ENCODE peak calls at places on chromosomes 1 and 21, in nine cellular contexts. One of them, this sample, is unnamed.

GRCh38 chr1:217136895-217137205 is 413.6 kb upstream of the ESRRG start:
- DNase-seq in ascending aorta: no peak
- DNase-seq in AG04450: no peak
- DNase-seq in cardiac fibroblast: no peak
- DNase-seq in neural crest cell: no peak
- DNase-seq in tibial artery: no peak
- DNase-seq in CD4-positive, alpha-beta T cell: no peak
- DNase-seq in heart right ventricle: no peak
- DNase-seq in endothelial cell: peak
- DNase-seq in this sample: no peak

GRCh38 chr21:41957991-41958766 is 4.4 kb upstream of the C2CD2 start:
- DNase-seq in AG04450: peak
- DNase-seq in heart right ventricle: peak
- DNase-seq in ascending aorta: no peak
- DNase-seq in neural crest cell: no peak
- DNase-seq in tibial artery: peak
- DNase-seq in cardiac fibroblast: peak
- DNase-seq in endothelial cell: no peak
- DNase-seq in CD4-positive, alpha-beta T cell: no peak
- DNase-seq in this sample: no peak

GRCh38 chr1:184861755-184862336 is 107.2 kb upstream of the EDEM3 start:
- DNase-seq in heart right ventricle: no peak
- DNase-seq in AG04450: no peak
- DNase-seq in tibial artery: no peak
- DNase-seq in CD4-positive, alpha-beta T cell: no peak
- DNase-seq in ascending aorta: no peak
- DNase-seq in endothelial cell: no peak
- DNase-seq in neural crest cell: no peak
- DNase-seq in cardiac fibroblast: no peak
- DNase-seq in this sample: no peak

GRCh38 chr1:56754713-56755505 is 64.3 kb downstream of the FYB2 start:
- DNase-seq in ascending aorta: no peak
- DNase-seq in CD4-positive, alpha-beta T cell: no peak
- DNase-seq in tibial artery: no peak
- DNase-seq in endothelial cell: no peak
- DNase-seq in AG04450: no peak
- DNase-seq in cardiac fibroblast: no peak
- DNase-seq in heart right ventricle: no peak
- DNase-seq in neural crest cell: no peak
- DNase-seq in this sample: no peak

GRCh38 chr1:183070923-183071618 is 47.9 kb downstream of the LAMC1 start:
- DNase-seq in ascending aorta: no peak
- DNase-seq in neural crest cell: no peak
- DNase-seq in heart right ventricle: no peak
- DNase-seq in tibial artery: no peak
- DNase-seq in endothelial cell: no peak
- DNase-seq in AG04450: peak
- DNase-seq in CD4-positive, alpha-beta T cell: no peak
- DNase-seq in cardiac fibroblast: peak
- DNase-seq in this sample: no peak

GRCh38 chr1:46506470-46507219 is 17.0 kb downstream of the DMBX1 start:
- DNase-seq in endothelial cell: no peak
- DNase-seq in neural crest cell: no peak
- DNase-seq in tibial artery: no peak
- DNase-seq in CD4-positive, alpha-beta T cell: no peak
- DNase-seq in cardiac fibroblast: peak
- DNase-seq in AG04450: no peak
- DNase-seq in ascending aorta: no peak
- DNase-seq in heart right ventricle: no peak
- DNase-seq in this sample: no peak

GRCh38 chr21:14273736-14274538 is 58.0 kb downstream of the RBM11 start:
- DNase-seq in cardiac fibroblast: no peak
- DNase-seq in endothelial cell: peak
- DNase-seq in tibial artery: no peak
- DNase-seq in ascending aorta: no peak
- DNase-seq in AG04450: no peak
- DNase-seq in neural crest cell: no peak
- DNase-seq in heart right ventricle: peak
- DNase-seq in CD4-positive, alpha-beta T cell: no peak
- DNase-seq in this sample: peak

GRCh38 chr1:26233903-26234643 is at the start of gene CEP85:
- DNase-seq in CD4-positive, alpha-beta T cell: peak
- DNase-seq in endothelial cell: peak
- DNase-seq in neural crest cell: peak
- DNase-seq in tibial artery: peak
- DNase-seq in AG04450: peak
- DNase-seq in heart right ventricle: peak
- DNase-seq in ascending aorta: peak
- DNase-seq in cardiac fibroblast: peak
- DNase-seq in this sample: peak

GRCh38 chr1:246753670-246754535 is 29.7 kb downstream of the SCCPDH start:
- DNase-seq in tibial artery: peak
- DNase-seq in cardiac fibroblast: peak
- DNase-seq in CD4-positive, alpha-beta T cell: peak
- DNase-seq in neural crest cell: peak
- DNase-seq in heart right ventricle: peak
- DNase-seq in endothelial cell: peak
- DNase-seq in ascending aorta: no peak
- DNase-seq in AG04450: peak
- DNase-seq in this sample: peak

GRCh38 chr21:41768371-41769042 is 1.7 kb upstream of the RIPK4 start:
- DNase-seq in ascending aorta: no peak
- DNase-seq in CD4-positive, alpha-beta T cell: no peak
- DNase-seq in tibial artery: no peak
- DNase-seq in neural crest cell: no peak
- DNase-seq in AG04450: peak
- DNase-seq in cardiac fibroblast: peak
- DNase-seq in endothelial cell: peak
- DNase-seq in heart right ventricle: no peak
- DNase-seq in this sample: no peak

DNA sequence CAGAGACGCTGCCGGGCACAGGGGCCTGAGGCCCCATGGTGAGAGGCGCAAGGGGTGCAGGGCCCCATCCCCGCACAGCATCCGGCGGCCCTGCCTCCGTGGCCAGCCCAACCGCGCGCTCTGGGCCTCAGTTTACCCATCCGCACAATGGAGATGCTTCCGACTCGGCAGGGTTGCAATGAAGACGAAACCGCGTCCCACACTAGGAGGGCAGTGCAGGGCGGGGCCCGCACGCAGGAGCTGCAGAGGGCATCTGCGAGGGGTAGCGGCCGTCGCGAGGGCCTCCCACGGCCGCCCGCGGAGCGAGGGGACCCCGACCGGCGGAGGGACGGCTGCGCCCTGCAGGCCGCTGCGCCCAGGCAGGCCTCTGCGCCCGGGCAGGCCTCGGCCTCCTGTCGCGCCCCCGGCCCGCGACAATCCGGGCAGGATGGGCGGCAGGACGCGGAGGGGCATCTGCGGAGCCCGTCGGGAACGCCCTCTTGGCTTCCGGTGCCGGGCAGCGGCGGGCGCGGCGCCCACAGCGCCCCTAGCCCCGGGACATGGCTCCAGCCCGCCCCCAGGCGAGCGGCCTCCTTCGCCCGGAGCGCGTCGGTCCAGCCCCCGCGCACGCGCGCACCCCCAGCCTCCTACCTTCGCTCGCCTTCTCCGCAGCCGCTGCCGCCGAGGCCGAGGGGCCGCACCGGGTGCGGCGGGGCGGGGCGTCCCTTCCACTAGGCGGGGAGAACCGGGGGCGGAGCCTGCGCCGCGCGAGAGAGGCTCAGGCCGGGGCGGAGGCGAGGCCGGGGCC is 15.3 kb downstream of the RNU1-1 start:
- DNase-seq in heart right ventricle: peak
- DNase-seq in endothelial cell: peak
- DNase-seq in AG04450: peak
- DNase-seq in ascending aorta: peak
- DNase-seq in CD4-positive, alpha-beta T cell: peak
- DNase-seq in cardiac fibroblast: peak
- DNase-seq in tibial artery: peak
- DNase-seq in neural crest cell: peak
- DNase-seq in this sample: peak
- TF ChIP-seq CTCF in heart right ventricle: peak
- TF ChIP-seq CTCF in endothelial cell: no peak
- TF ChIP-seq CTCF in AG04450: no peak
- TF ChIP-seq CTCF in ascending aorta: no peak
- TF ChIP-seq CTCF in CD4-positive, alpha-beta T cell: no peak
- TF ChIP-seq CTCF in cardiac fibroblast: no peak
- TF ChIP-seq CTCF in tibial artery: no peak
- TF ChIP-seq CTCF in neural crest cell: no peak
- TF ChIP-seq CTCF in this sample: no peak

DNA sequence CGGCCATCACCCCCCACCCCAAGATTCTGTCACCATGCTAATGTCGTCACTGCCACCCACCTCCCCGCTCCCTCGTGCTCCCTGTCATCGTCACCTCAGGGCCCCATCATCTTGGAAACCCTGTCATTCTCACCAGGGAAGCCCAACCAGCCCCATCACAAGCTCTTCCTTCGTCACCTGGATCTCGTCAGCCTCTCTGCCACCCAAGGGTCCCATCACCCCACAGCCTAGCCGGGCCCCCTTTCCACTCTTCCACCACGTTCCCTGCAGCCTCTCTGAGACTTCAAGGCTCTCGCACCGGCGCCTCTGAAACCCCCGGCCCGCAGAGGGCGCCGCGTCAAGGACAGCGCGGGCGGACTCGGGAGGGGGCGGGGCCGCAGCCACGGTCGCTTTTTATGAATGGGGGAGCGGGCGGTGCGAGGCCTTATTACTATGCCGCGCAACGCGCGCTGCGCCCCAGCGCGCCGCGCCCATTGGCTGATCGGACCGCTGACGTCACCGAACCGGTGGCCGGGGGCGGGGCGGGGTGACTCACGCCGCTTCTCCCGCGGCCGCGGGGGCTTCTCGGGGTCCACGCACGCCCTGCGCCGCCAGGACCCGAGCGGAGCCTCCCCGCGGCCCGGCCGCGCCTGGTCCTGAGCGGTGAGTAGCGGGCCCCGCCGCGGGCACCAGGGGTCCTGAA is at the start of gene GPR3:
- DNase-seq in endothelial cell: peak
- DNase-seq in AG04450: peak
- DNase-seq in heart right ventricle: peak
- DNase-seq in neural crest cell: peak
- DNase-seq in cardiac fibroblast: peak
- DNase-seq in CD4-positive, alpha-beta T cell: peak
- DNase-seq in ascending aorta: peak
- DNase-seq in tibial artery: peak
- DNase-seq in this sample: peak
- TF ChIP-seq CTCF in endothelial cell: no peak
- TF ChIP-seq CTCF in AG04450: peak
- TF ChIP-seq CTCF in heart right ventricle: peak
- TF ChIP-seq CTCF in neural crest cell: peak
- TF ChIP-seq CTCF in cardiac fibroblast: peak
- TF ChIP-seq CTCF in CD4-positive, alpha-beta T cell: peak
- TF ChIP-seq CTCF in ascending aorta: peak
- TF ChIP-seq CTCF in tibial artery: peak
- TF ChIP-seq CTCF in this sample: peak

GRCh38 chr1:2105781-2106524 is 55.7 kb downstream of the PRKCZ start:
- DNase-seq in tibial artery: no peak
- DNase-seq in heart right ventricle: no peak
- DNase-seq in endothelial cell: no peak
- DNase-seq in cardiac fibroblast: no peak
- DNase-seq in AG04450: no peak
- DNase-seq in neural crest cell: no peak
- DNase-seq in CD4-positive, alpha-beta T cell: no peak
- DNase-seq in ascending aorta: no peak
- DNase-seq in this sample: peak

GRCh38 chr1:2103901-2104590 is 53.8 kb downstream of the PRKCZ start:
- DNase-seq in tibial artery: no peak
- DNase-seq in neural crest cell: no peak
- DNase-seq in AG04450: no peak
- DNase-seq in ascending aorta: no peak
- DNase-seq in heart right ventricle: no peak
- DNase-seq in cardiac fibroblast: no peak
- DNase-seq in CD4-positive, alpha-beta T cell: no peak
- DNase-seq in endothelial cell: no peak
- DNase-seq in this sample: peak

GRCh38 chr1:2106681-2107405 is 56.6 kb downstream of the PRKCZ start:
- DNase-seq in cardiac fibroblast: no peak
- DNase-seq in neural crest cell: no peak
- DNase-seq in tibial artery: no peak
- DNase-seq in endothelial cell: no peak
- DNase-seq in AG04450: no peak
- DNase-seq in ascending aorta: no peak
- DNase-seq in CD4-positive, alpha-beta T cell: no peak
- DNase-seq in heart right ventricle: no peak
- DNase-seq in this sample: peak

GRCh38 chr1:2103266-2103900 is 53.2 kb downstream of the PRKCZ start:
- DNase-seq in CD4-positive, alpha-beta T cell: no peak
- DNase-seq in endothelial cell: no peak
- DNase-seq in AG04450: no peak
- DNase-seq in neural crest cell: no peak
- DNase-seq in cardiac fibroblast: no peak
- DNase-seq in ascending aorta: no peak
- DNase-seq in tibial artery: no peak
- DNase-seq in heart right ventricle: no peak
- DNase-seq in this sample: peak

DNA sequence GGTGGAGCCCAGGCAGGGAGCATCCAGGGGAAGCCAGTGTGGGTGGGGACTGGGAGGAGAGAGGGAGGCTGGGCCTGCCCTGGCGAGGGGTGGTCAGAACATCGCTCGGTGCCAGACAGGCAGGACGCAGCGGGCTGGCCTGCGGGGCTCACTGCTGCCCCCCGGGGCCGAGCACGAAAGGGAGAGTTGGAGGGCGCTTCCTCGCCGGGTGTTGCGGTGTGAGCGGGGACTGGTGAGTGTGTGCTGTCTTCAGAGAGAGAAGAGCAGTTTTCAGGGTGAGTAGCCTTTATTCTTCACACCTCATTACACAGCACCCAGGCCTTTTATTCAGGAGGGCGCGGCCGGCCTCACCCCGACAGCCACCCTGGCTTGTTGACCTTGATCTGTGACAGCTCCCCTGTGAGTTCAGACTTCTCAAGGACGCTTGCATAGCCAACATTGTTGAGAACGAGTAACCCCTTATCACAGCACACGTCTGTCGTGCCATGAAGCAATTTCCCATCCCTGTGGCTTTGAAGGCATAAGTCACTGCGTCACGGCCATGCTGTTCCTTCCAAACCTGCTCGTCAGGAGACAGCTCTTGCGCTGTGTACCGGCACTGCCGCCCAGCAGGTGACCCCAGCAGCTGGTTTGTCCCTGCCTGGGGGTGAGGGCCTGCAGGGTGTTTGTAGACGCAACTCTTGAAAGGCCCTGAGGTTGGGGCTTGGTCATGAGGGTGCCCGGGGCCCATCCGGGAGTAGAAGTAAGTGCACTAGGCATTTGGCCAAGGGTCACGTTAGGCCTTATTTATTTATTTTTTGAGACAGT is 54.6 kb downstream of the PRKCZ start:
- DNase-seq in endothelial cell: no peak
- DNase-seq in heart right ventricle: no peak
- DNase-seq in ascending aorta: no peak
- DNase-seq in cardiac fibroblast: no peak
- DNase-seq in tibial artery: no peak
- DNase-seq in CD4-positive, alpha-beta T cell: no peak
- DNase-seq in neural crest cell: no peak
- DNase-seq in AG04450: no peak
- DNase-seq in this sample: peak
- TF ChIP-seq CTCF in endothelial cell: no peak
- TF ChIP-seq CTCF in heart right ventricle: no peak
- TF ChIP-seq CTCF in ascending aorta: no peak
- TF ChIP-seq CTCF in cardiac fibroblast: no peak
- TF ChIP-seq CTCF in tibial artery: no peak
- TF ChIP-seq CTCF in CD4-positive, alpha-beta T cell: no peak
- TF ChIP-seq CTCF in neural crest cell: peak
- TF ChIP-seq CTCF in AG04450: peak
- TF ChIP-seq CTCF in this sample: no peak

GRCh38 chr1:109877320-109877771 is 33.3 kb upstream of the CSF1 start:
- DNase-seq in CD4-positive, alpha-beta T cell: no peak
- DNase-seq in neural crest cell: no peak
- DNase-seq in tibial artery: peak
- DNase-seq in AG04450: peak
- DNase-seq in ascending aorta: no peak
- DNase-seq in cardiac fibroblast: peak
- DNase-seq in endothelial cell: peak
- DNase-seq in heart right ventricle: peak
- DNase-seq in this sample: no peak
- TF ChIP-seq CTCF in CD4-positive, alpha-beta T cell: no peak
- TF ChIP-seq CTCF in neural crest cell: peak
- TF ChIP-seq CTCF in tibial artery: peak
- TF ChIP-seq CTCF in AG04450: peak
- TF ChIP-seq CTCF in ascending aorta: peak
- TF ChIP-seq CTCF in cardiac fibroblast: peak
- TF ChIP-seq CTCF in endothelial cell: no peak
- TF ChIP-seq CTCF in heart right ventricle: peak
- TF ChIP-seq CTCF in this sample: no peak